ENCODE peak calls at places on chromosome X, in four cellular contexts. One of them, this sample, is unnamed.
A peak's percentile ranks its signal among the peaks of the same experiment; 100 is the strongest.

GRCh38 chrX:106726485-106727437 is at the start of gene RNF128:
- DNase-seq in kidney glomerular epithelial cell: peak; percentile 12
- DNase-seq in fibroblast of mammary gland: peak; percentile 23
- DNase-seq in mesendoderm: peak; percentile 80
- DNase-seq in this sample: peak; percentile 38

GRCh38 chrX:125170459-125170858 is 149.2 kb upstream of the TEX13C start:
- DNase-seq in mesendoderm: no peak
- DNase-seq in fibroblast of mammary gland: no peak
- DNase-seq in kidney glomerular epithelial cell: no peak
- DNase-seq in this sample: no peak

GRCh38 chrX:8084023-8084422 is 87.0 kb downstream of the VCX2 start:
- DNase-seq in kidney glomerular epithelial cell: peak; percentile 26
- DNase-seq in fibroblast of mammary gland: peak; percentile 58
- DNase-seq in mesendoderm: no peak
- DNase-seq in this sample: no peak

GRCh38 chrX:150365051-150365952 is 2.2 kb downstream of the MAMLD1 start:
- DNase-seq in fibroblast of mammary gland: peak; percentile 48
- DNase-seq in kidney glomerular epithelial cell: no peak
- DNase-seq in mesendoderm: peak; percentile 51
- DNase-seq in this sample: peak; percentile 62

GRCh38 chrX:145609951-145610511 is 207.6 kb upstream of the SLITRK2 start:
- DNase-seq in kidney glomerular epithelial cell: peak; percentile 34
- DNase-seq in fibroblast of mammary gland: peak; percentile 69
- DNase-seq in mesendoderm: no peak
- DNase-seq in this sample: peak; percentile 75

GRCh38 chrX:17738002-17738713 is 865 bp downstream of the SCML1 start:
- DNase-seq in fibroblast of mammary gland: peak; percentile 29
- DNase-seq in mesendoderm: peak; percentile 50
- DNase-seq in kidney glomerular epithelial cell: peak; percentile 0
- DNase-seq in this sample: peak; percentile 17

GRCh38 chrX:47146121-47146935 is 1.3 kb downstream of the RBM10 start:
- DNase-seq in kidney glomerular epithelial cell: no peak
- DNase-seq in mesendoderm: no peak
- DNase-seq in fibroblast of mammary gland: no peak
- DNase-seq in this sample: no peak

GRCh38 chrX:109902665-109903064 is 100.2 kb upstream of the TMEM164 start:
- DNase-seq in fibroblast of mammary gland: peak; percentile 71
- DNase-seq in mesendoderm: no peak
- DNase-seq in kidney glomerular epithelial cell: peak; percentile 5
- DNase-seq in this sample: no peak

GRCh38 chrX:78011846-78012245 is 42.4 kb upstream of the PGAM4 start:
- DNase-seq in fibroblast of mammary gland: no peak
- DNase-seq in mesendoderm: no peak
- DNase-seq in kidney glomerular epithelial cell: no peak
- DNase-seq in this sample: no peak

GRCh38 chrX:132209527-132209926 is 9.7 kb downstream of the RAP2C start:
- DNase-seq in fibroblast of mammary gland: peak; percentile 63
- DNase-seq in kidney glomerular epithelial cell: no peak
- DNase-seq in mesendoderm: no peak
- DNase-seq in this sample: no peak

GRCh38 chrX:150899191-150899757 is 806 bp upstream of the CD99L2 start:
- DNase-seq in kidney glomerular epithelial cell: no peak
- DNase-seq in mesendoderm: peak; percentile 59
- DNase-seq in fibroblast of mammary gland: peak; percentile 13
- DNase-seq in this sample: no peak

GRCh38 chrX:41119803-41120202 is 34.6 kb downstream of the USP9X start:
- DNase-seq in mesendoderm: no peak
- DNase-seq in kidney glomerular epithelial cell: no peak
- DNase-seq in fibroblast of mammary gland: no peak
- DNase-seq in this sample: no peak

GRCh38 chrX:93422693-93423092 is 250.7 kb downstream of the NAP1L3 start:
- DNase-seq in mesendoderm: peak; percentile 64
- DNase-seq in kidney glomerular epithelial cell: no peak
- DNase-seq in fibroblast of mammary gland: peak; percentile 14
- DNase-seq in this sample: no peak

GRCh38 chrX:9906919-9907318 is 60.2 kb upstream of the CLDN34 start:
- DNase-seq in mesendoderm: peak; percentile 87
- DNase-seq in kidney glomerular epithelial cell: no peak
- DNase-seq in fibroblast of mammary gland: no peak
- DNase-seq in this sample: no peak

GRCh38 chrX:151870603-151871002 is 42.1 kb upstream of the MAGEA4 start:
- DNase-seq in mesendoderm: peak; percentile 58
- DNase-seq in kidney glomerular epithelial cell: no peak
- DNase-seq in fibroblast of mammary gland: peak; percentile 87
- DNase-seq in this sample: peak; percentile 77

GRCh38 chrX:97398030-97398551 is 514.4 kb downstream of the RPA4 start:
- DNase-seq in mesendoderm: no peak
- DNase-seq in fibroblast of mammary gland: peak; percentile 28
- DNase-seq in kidney glomerular epithelial cell: no peak
- DNase-seq in this sample: peak; percentile 3

GRCh38 chrX:15804563-15804962 is 14.3 kb downstream of the ZRSR2 start:
- DNase-seq in mesendoderm: no peak
- DNase-seq in kidney glomerular epithelial cell: no peak
- DNase-seq in fibroblast of mammary gland: no peak
- DNase-seq in this sample: no peak

GRCh38 chrX:153722704-153723350 is 1.4 kb downstream of the BCAP31 start:
- DNase-seq in mesendoderm: no peak
- DNase-seq in fibroblast of mammary gland: peak; percentile 42
- DNase-seq in kidney glomerular epithelial cell: no peak
- DNase-seq in this sample: no peak

GRCh38 chrX:129781134-129782014 is 1.6 kb downstream of the SASH3 start:
- DNase-seq in fibroblast of mammary gland: no peak
- DNase-seq in mesendoderm: peak; percentile 60
- DNase-seq in kidney glomerular epithelial cell: no peak
- DNase-seq in this sample: no peak

GRCh38 chrX:153495903-153496629 is 1.3 kb downstream of the BGN start:
- DNase-seq in fibroblast of mammary gland: no peak
- DNase-seq in kidney glomerular epithelial cell: no peak
- DNase-seq in mesendoderm: no peak
- DNase-seq in this sample: no peak

GRCh38 chrX:36445576-36445975 is 526.0 kb downstream of the CFAP47 start:
- DNase-seq in fibroblast of mammary gland: no peak
- DNase-seq in kidney glomerular epithelial cell: no peak
- DNase-seq in mesendoderm: no peak
- DNase-seq in this sample: no peak